ENCODE peak calls at places on chromosomes 5 and 9, in ten cellular contexts. W is upper lobe of right lung, D is adrenal gland, G is transverse colon, Z is right atrium auricular region, A is psoas muscle, O is tibial artery, N is A549, E is endothelial cell of umbilical vein, F is PC-3. B is an unnamed sample.
A peak's percentile ranks its signal among the peaks of the same experiment; 100 is the strongest.

GRCh38 chr9:38443181-38443580 is 18.9 kb upstream of the IGFBPL1 start:
- DNase-seq in W (no peak), D (no peak), G (no peak), Z (no peak), A (no peak), O (no peak), N (peak; percentile 48), E (peak; percentile 35), F (peak; percentile 70), B (no peak)

GRCh38 chr9:35490155-35490909 is 421 bp downstream of the RUSC2 start:
- DNase-seq in W (no peak), D (peak; percentile 70), G (peak; percentile 8), Z (no peak), A (peak; percentile 49), O (no peak), N (peak; percentile 53), E (no peak), F (no peak), B (peak; percentile 85)

GRCh38 chr5:52657231-52657645 is 130.5 kb upstream of the ITGA1 start:
- DNase-seq in W (no peak), D (no peak), G (no peak), Z (no peak), A (no peak), O (no peak), N (peak; percentile 8), E (peak; percentile 58), F (peak; percentile 63), B (no peak)

GRCh38 chr5:159052282-159053011 is 47.3 kb downstream of the EBF1 start:
- DNase-seq in W (no peak), D (no peak), G (no peak), Z (no peak), A (no peak), O (no peak), N (no peak), E (no peak), F (no peak), B (no peak)

GRCh38 chr9:109600142-109600541 is 102.0 kb upstream of the PTPN3 start:
- DNase-seq in W (no peak), D (no peak), G (no peak), Z (no peak), A (no peak), O (no peak), N (no peak), E (no peak), F (peak; percentile 71), B (no peak)

GRCh38 chr5:139446956-139447779 is 7.8 kb upstream of the DNAJC18 start:
- DNase-seq in W (no peak), D (no peak), G (no peak), Z (no peak), A (no peak), O (no peak), N (no peak), E (peak; percentile 15), F (peak; percentile 4), B (no peak)

GRCh38 chr9:126228779-126229444 is 97.7 kb upstream of the MVB12B start:
- DNase-seq in W (peak; percentile 87), D (peak; percentile 88), G (peak; percentile 69), Z (peak; percentile 68), A (peak; percentile 67), O (peak; percentile 69), N (peak; percentile 76), E (peak; percentile 60), F (peak; percentile 72), B (no peak)

GRCh38 chr5:93582677-93583524 is at the start of gene NR2F1:
- DNase-seq in W (no peak), D (peak; percentile 97), G (peak; percentile 55), Z (peak; percentile 85), A (peak; percentile 55), O (no peak), N (peak; percentile 48), E (peak; percentile 99), F (peak; percentile 98), B (no peak)

GRCh38 chr9:98971168-98971914 is 27.6 kb downstream of the COL15A1 start:
- DNase-seq in W (no peak), D (peak; percentile 76), G (no peak), Z (no peak), A (no peak), O (peak; percentile 77), N (no peak), E (no peak), F (peak; percentile 49), B (peak; percentile 78)

GRCh38 chr9:18359335-18359734 is 114.6 kb upstream of the ADAMTSL1 start:
- DNase-seq in W (no peak), D (no peak), G (no peak), Z (no peak), A (no peak), O (no peak), N (no peak), E (peak; percentile 92), F (peak; percentile 35), B (no peak)

GRCh38 chr5:23494558-23494957 is 12.9 kb upstream of the PRDM9 start:
- DNase-seq in W (no peak), D (no peak), G (no peak), Z (no peak), A (no peak), O (no peak), N (no peak), E (no peak), F (no peak), B (no peak)

GRCh38 chr5:56247596-56247995 is 14.5 kb upstream of the ANKRD55 start:
- DNase-seq in W (no peak), D (no peak), G (no peak), Z (no peak), A (no peak), O (no peak), N (no peak), E (peak; percentile 49), F (no peak), B (no peak)

GRCh38 chr9:18848657-18849056 is 184.4 kb downstream of the SAXO1 start:
- DNase-seq in W (no peak), D (no peak), G (no peak), Z (no peak), A (no peak), O (no peak), N (no peak), E (no peak), F (no peak), B (no peak)

GRCh38 chr5:114419941-114420340 is 58.1 kb downstream of the KCNN2 start:
- DNase-seq in W (no peak), D (no peak), G (no peak), Z (no peak), A (no peak), O (no peak), N (no peak), E (no peak), F (peak; percentile 55), B (no peak)

GRCh38 chr5:99060306-99061261 is 131.8 kb upstream of the CHD1 start:
- DNase-seq in W (peak; percentile 76), D (peak; percentile 92), G (peak; percentile 87), Z (peak; percentile 87), A (peak; percentile 65), O (peak; percentile 73), N (peak; percentile 60), E (peak; percentile 77), F (peak; percentile 94), B (no peak)

DNA sequence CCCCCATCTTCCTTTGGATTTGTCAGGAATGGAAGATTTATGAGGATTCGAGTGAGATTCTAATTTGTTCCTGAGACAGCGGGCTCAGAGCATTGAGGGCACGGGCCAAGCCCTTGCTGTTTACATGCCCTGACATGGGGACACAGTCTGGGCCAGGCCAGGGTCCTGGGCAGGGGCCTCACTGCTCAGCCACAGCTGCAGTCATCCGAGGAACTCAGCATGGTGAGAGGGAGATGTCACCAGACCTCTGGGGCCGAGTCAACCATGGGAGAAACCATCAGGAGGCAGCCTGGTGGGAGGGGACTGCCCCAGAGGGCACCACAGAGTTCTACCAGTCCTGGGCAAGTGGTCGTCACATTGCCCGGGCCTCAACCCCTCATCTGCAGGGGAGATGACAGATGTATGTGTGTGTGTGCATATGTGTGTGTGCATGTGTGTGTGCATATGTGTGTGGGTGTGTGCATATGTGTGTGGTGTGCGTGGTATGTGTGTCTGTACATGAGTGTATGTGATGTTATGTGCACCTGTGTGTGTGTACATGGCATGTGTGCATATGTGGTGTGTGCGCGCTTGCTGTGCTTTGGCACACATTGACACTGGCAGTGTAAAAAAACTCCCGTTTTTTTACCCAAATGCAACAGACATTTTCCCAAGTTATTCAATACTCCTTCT is 42.4 kb upstream of the TMEM250 start:
- DNase-seq in W (no peak), D (no peak), G (no peak), Z (no peak), A (no peak), O (no peak), N (no peak), E (no peak), F (no peak), B (no peak)
- H3K27ac ChIP-seq in W (no peak overlapping the region), D (no peak overlapping the region), G (no peak overlapping the region), Z (no peak overlapping the region), A (no peak overlapping the region), O (no peak overlapping the region), N (no peak overlapping the region), E (no peak overlapping the region), F (no peak overlapping the region), B (no peak overlapping the region)

GRCh38 chr5:1011226-1011631 is 2.6 kb downstream of the NKD2 start:
- DNase-seq in W (peak; percentile 74), D (no peak), G (peak; percentile 36), Z (no peak), A (peak; percentile 15), O (no peak), N (peak; percentile 77), E (no peak), F (peak; percentile 63), B (no peak)
- TF ChIP-seq CTCF in W (peak; percentile 20), D (no peak), G (peak; percentile 34), Z (no peak), A (no peak), O (no peak), N (peak; percentile 53), E (peak; percentile 52), F (peak; percentile 67), B (no peak)

DNA sequence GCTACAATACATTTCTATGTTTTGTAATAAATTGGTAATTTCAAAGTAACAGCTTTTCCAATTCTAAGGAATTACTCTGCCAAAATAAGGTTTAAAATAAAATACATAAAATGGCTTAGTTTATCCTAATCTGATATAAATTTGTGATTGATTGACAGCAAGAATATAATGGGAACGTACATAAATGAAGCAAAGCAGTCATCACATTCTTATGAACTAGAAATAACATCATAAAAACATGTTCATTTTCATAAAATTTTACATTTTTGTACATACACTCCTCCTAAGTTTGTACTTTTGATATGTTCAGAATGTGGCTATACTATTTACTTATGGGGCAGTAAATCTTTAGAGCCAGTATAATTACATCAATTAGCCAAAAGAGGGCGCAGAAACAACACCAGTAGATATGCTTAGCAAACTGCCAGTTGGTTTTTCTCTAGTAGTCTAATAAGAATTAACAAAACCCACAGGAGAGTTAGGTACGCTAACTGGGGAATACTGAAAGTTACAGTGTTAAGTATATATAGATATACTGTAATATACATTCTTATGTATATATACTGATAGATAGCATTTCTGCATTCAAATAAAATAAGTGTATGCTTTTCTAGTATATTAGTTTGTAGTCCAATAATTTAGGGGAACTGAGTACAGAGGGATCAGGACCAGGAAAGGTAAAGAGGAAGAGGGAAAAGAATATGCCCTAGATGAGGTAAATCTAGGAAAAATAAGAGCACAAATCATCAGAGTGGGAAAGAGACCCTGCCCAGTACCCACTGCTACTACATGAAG is 76.8 kb downstream of the ZDHHC21 start:
- DNase-seq in W (no peak), D (no peak), G (no peak), Z (no peak), A (no peak), O (no peak), N (peak; percentile 6), E (peak; percentile 68), F (peak; percentile 64), B (no peak)
- H3K27ac ChIP-seq in W (no peak overlapping the region), D (no peak overlapping the region), G (no peak overlapping the region), Z (no peak overlapping the region), A (no peak overlapping the region), O (no peak overlapping the region), N (no peak overlapping the region), E (no peak overlapping the region), F (no peak overlapping the region), B (no peak overlapping the region)

GRCh38 chr5:144295284-144295683 is 124.6 kb downstream of the KCTD16 start:
- DNase-seq in W (no peak), D (no peak), G (no peak), Z (no peak), A (no peak), O (no peak), N (no peak), E (no peak), F (no peak), B (no peak)
- TF ChIP-seq CTCF in W (no peak), D (no peak), G (no peak), Z (no peak), A (no peak), O (no peak), N (no peak), E (no peak), F (no peak), B (no peak)

B was measured in coronary artery.